ENCODE peak calls at places on chromosomes 12 and 14, in five cellular contexts. J is uterus; R is activated T-cell treated with anti-CD3 and anti-CD28 coated beads for 1 hour; M is stimulated activated CD8-positive, alpha-beta memory T cell treated with anti-CD3 and anti-CD28 coated beads, Interleukin-15, amount 100 ng/mL, for 48 hours; K is immature natural killer cell. G is an unnamed sample.

GRCh38 chr14:69318241-69318640 is 58.3 kb downstream of the GALNT16 start:
- DNase-seq in J (peak), R (no peak), M (no peak), K (no peak), G (no peak)

GRCh38 chr12:50598321-50598862 is 93.6 kb downstream of the DIP2B start:
- DNase-seq in J (no peak), R (no peak), M (no peak), K (no peak), G (peak)

GRCh38 chr14:56702515-56702914 is 107.8 kb downstream of the OTX2 start:
- DNase-seq in J (no peak), R (no peak), M (no peak), K (no peak), G (no peak)

GRCh38 chr12:64603183-64603841 is 7.0 kb upstream of the RASSF3 start:
- DNase-seq in J (no peak), R (no peak), M (no peak), K (no peak), G (no peak)

GRCh38 chr14:64721391-64721791 is 17.2 kb downstream of the PLEKHG3 start:
- DNase-seq in J (no peak), R (no peak), M (no peak), K (no peak), G (peak)

GRCh38 chr12:75722714-75723200 is 211.3 kb upstream of the KRR1 start:
- DNase-seq in J (peak), R (peak), M (peak), K (no peak), G (peak)

GRCh38 chr12:130713581-130713991 is 2.5 kb downstream of the RIMBP2 start:
- DNase-seq in J (peak), R (no peak), M (no peak), K (no peak), G (no peak)

GRCh38 chr12:11962795-11963347 is 107.9 kb upstream of the BCL2L14 start:
- DNase-seq in J (no peak), R (no peak), M (no peak), K (no peak), G (no peak)

GRCh38 chr12:47207005-47207717 is 127.4 kb upstream of the AMIGO2 start:
- DNase-seq in J (no peak), R (no peak), M (no peak), K (peak), G (no peak)

GRCh38 chr12:6783828-6784227 is 5.5 kb upstream of the CD4 start:
- DNase-seq in J (no peak), R (no peak), M (no peak), K (no peak), G (no peak)

GRCh38 chr14:99971929-99972747 is 93.1 kb upstream of the EVL start:
- DNase-seq in J (no peak), R (peak), M (no peak), K (peak), G (no peak)

GRCh38 chr12:101087903-101088302 is 122.1 kb downstream of the SLC5A8 start:
- DNase-seq in J (no peak), R (no peak), M (no peak), K (no peak), G (no peak)

GRCh38 chr14:65600742-65601141 is 188.2 kb downstream of the FUT8 start:
- DNase-seq in J (no peak), R (no peak), M (no peak), K (no peak), G (no peak)

G was measured in fibroblast of gingiva.